ENCODE peak calls at places on chromosomes 6 and 20, in four cellular contexts. B is K562, T is GM12878, H is T47D. A is an unnamed sample.

GRCh38 chr20:48523191-48523757 is 304.5 kb downstream of the PREX1 start:
- DNase-seq in T (no peak), B (peak; percentile 32), H (peak; percentile 88), A (peak; percentile 10)

GRCh38 chr6:142700032-142700431 is 244.9 kb downstream of the HIVEP2 start:
- DNase-seq in T (no peak), B (no peak), H (no peak), A (no peak)

GRCh38 chr6:31713991-31714684 is 1.0 kb upstream of the LY6G6D start:
- DNase-seq in B (no peak), T (no peak), H (no peak), A (no peak)

GRCh38 chr6:37081042-37081607 is 75.7 kb downstream of the FGD2 start:
- DNase-seq in H (no peak), T (no peak), B (no peak), A (no peak)

GRCh38 chr6:144315226-144315980 is 30.3 kb downstream of the UTRN start:
- DNase-seq in H (no peak), T (no peak), B (no peak), A (no peak)

GRCh38 chr6:157830354-157831017 is 7.4 kb downstream of the SNX9 start:
- DNase-seq in T (peak; percentile 68), B (no peak), H (no peak), A (no peak)

GRCh38 chr20:51400051-51400926 is 142.2 kb downstream of the NFATC2 start:
- DNase-seq in T (peak; percentile 89), H (no peak), B (no peak), A (no peak)

GRCh38 chr6:35258336-35258735 is 1.2 kb upstream of the ZNF76 start:
- DNase-seq in T (no peak), H (no peak), B (no peak), A (no peak)

GRCh38 chr20:62382306-62383198 is 4.4 kb upstream of the RPS21 start:
- DNase-seq in H (peak; percentile 93), T (peak; percentile 32), B (peak; percentile 84), A (peak; percentile 61)

GRCh38 chr6:38876470-38876869 is 161.4 kb downstream of the DNAH8 start:
- DNase-seq in H (no peak), T (no peak), B (no peak), A (no peak)

GRCh38 chr6:91273729-91274128 is 686.9 kb upstream of the MAP3K7 start:
- DNase-seq in T (no peak), B (no peak), H (no peak), A (no peak)

GRCh38 chr6:136526937-136527336 is 23.3 kb downstream of the MAP7 start:
- DNase-seq in H (no peak), B (no peak), T (no peak), A (no peak)

GRCh38 chr6:7479801-7480266 is 61.6 kb upstream of the DSP start:
- DNase-seq in H (peak; percentile 83), B (no peak), T (no peak), A (peak; percentile 51)

GRCh38 chr20:49477200-49477599 is 5.3 kb downstream of the KCNB1 start:
- DNase-seq in H (no peak), B (peak; percentile 36), T (no peak), A (no peak)

GRCh38 chr6:82893889-82894652 is 171.6 kb downstream of the UBE3D start:
- DNase-seq in H (no peak), B (peak; percentile 59), T (no peak), A (no peak)

GRCh38 chr20:33576432-33576883 is 85.7 kb upstream of the C20orf144 start:
- DNase-seq in H (peak; percentile 26), B (no peak), T (no peak), A (no peak)

GRCh38 chr20:10647471-10647870 is 26.3 kb downstream of the JAG1 start:
- DNase-seq in T (no peak), B (peak; percentile 16), H (peak; percentile 69), A (no peak)

GRCh38 chr20:21280496-21281016 is 22.6 kb upstream of the XRN2 start:
- DNase-seq in H (no peak), B (no peak), T (no peak), A (no peak)

GRCh38 chr6:143346004-143346403 is 104.5 kb downstream of the ADAT2 start:
- DNase-seq in H (no peak), T (no peak), B (no peak), A (no peak)

GRCh38 chr6:3326981-3327380 is 68.2 kb downstream of the PSMG4 start:
- DNase-seq in T (no peak), B (no peak), H (no peak), A (no peak)

GRCh38 chr6:40350193-40350941 is 236.8 kb downstream of the LRFN2 start:
- DNase-seq in B (no peak), H (no peak), T (no peak), A (no peak)

GRCh38 chr20:46438156-46438750 is 31.8 kb upstream of the ELMO2 start:
- DNase-seq in H (peak; percentile 83), T (no peak), B (peak; percentile 32), A (peak; percentile 21)
- TF ChIP-seq JUND in H (no peak), T (no peak), B (no peak), A (no peak)

GRCh38 chr20:43537921-43538854 is 20.6 kb upstream of the SGK2 start:
- DNase-seq in B (peak; percentile 83), T (no peak), H (peak; percentile 76), A (peak; percentile 24)
- TF ChIP-seq JUND in B (peak; percentile 60), T (no peak), H (no peak), A (no peak)

GRCh38 chr6:45558858-45559257 is 181.1 kb upstream of the SUPT3H start:
- DNase-seq in H (no peak), B (no peak), T (peak; percentile 3), A (no peak)

GRCh38 chr6:45555981-45556771 is 178.4 kb upstream of the SUPT3H start:
- DNase-seq in T (no peak), H (peak; percentile 59), B (no peak), A (no peak)

GRCh38 chr6:45554596-45554995 is 176.9 kb upstream of the SUPT3H start:
- DNase-seq in T (no peak), H (peak; percentile 78), B (no peak), A (no peak)

GRCh38 chr6:45557454-45557853 is 179.7 kb upstream of the SUPT3H start:
- DNase-seq in B (no peak), T (no peak), H (no peak), A (no peak)

DNA sequence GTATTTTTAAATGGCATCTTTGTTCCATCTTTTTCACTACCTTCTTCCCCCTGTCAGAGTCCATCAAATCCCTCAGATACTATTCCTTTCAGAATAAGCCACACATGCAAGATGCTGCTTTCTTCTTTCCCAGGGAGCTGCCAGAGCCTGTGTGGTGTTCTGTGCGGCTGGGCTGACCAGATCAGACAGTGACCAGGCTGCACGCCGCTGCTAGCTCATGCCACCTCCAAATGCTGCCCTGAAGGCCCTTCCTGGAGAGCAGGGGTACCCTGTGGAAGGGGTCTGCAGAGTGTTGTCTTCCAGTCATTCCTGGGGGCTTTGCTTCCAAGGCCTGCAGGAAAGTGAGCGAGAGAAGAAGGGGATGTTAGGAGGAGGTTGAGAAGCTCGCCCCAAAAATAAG is 179.1 kb upstream of the SUPT3H start:
- DNase-seq in T (no peak), H (no peak), B (no peak), A (no peak)
- TF ChIP-seq JUND in T (no peak), H (no peak), B (no peak), A (no peak)

GRCh38 chr20:45548410-45548809 is 1.2 kb upstream of the EPPIN start:
- DNase-seq in H (no peak), T (no peak), B (no peak), A (no peak)

GRCh38 chr20:45550765-45551164 is 3.6 kb upstream of the EPPIN start:
- DNase-seq in T (no peak), H (no peak), B (no peak), A (no peak)

GRCh38 chr20:45545754-45546453 is 1.3 kb downstream of the EPPIN start:
- DNase-seq in H (peak; percentile 47), T (no peak), B (peak; percentile 29), A (peak; percentile 21)

GRCh38 chr20:45545351-45545750 is 1.9 kb downstream of the EPPIN start:
- DNase-seq in T (no peak), B (no peak), H (no peak), A (no peak)

GRCh38 chr20:45547206-45547770 is at the start of gene EPPIN:
- DNase-seq in B (no peak), T (no peak), H (no peak), A (no peak)
- TF ChIP-seq JUND in B (no peak), T (no peak), H (no peak), A (no peak)

GRCh38 chr6:112563368-112563767 is 216.2 kb downstream of the RFPL4B start:
- DNase-seq in H (peak; percentile 47), T (no peak), B (no peak), A (no peak)

GRCh38 chr6:112562348-112563220 is 215.5 kb downstream of the RFPL4B start:
- DNase-seq in B (no peak), H (no peak), T (no peak), A (no peak)

GRCh38 chr6:112557961-112558360 is 210.8 kb downstream of the RFPL4B start:
- DNase-seq in H (no peak), T (no peak), B (no peak), A (no peak)

GRCh38 chr6:112560651-112561050 is 213.5 kb downstream of the RFPL4B start:
- DNase-seq in T (no peak), H (no peak), B (no peak), A (no peak)
- TF ChIP-seq JUND in T (no peak), H (no peak), B (no peak), A (no peak)

GRCh38 chr20:4220352-4220751 is 205.0 kb upstream of the RNF24 start:
- DNase-seq in T (no peak), B (no peak), H (no peak), A (no peak)

GRCh38 chr20:4220756-4221155 is 205.4 kb upstream of the RNF24 start:
- DNase-seq in B (no peak), H (no peak), T (no peak), A (no peak)

GRCh38 chr20:4216142-4216735 is 200.9 kb upstream of the RNF24 start:
- DNase-seq in T (no peak), H (no peak), B (no peak), A (no peak)

GRCh38 chr20:4216866-4217265 is 201.5 kb upstream of the RNF24 start:
- DNase-seq in B (no peak), T (no peak), H (no peak), A (no peak)

GRCh38 chr20:4217349-4217761 is 202.0 kb upstream of the RNF24 start:
- DNase-seq in H (no peak), T (no peak), B (no peak), A (no peak)
- TF ChIP-seq JUND in H (no peak), T (no peak), B (no peak), A (no peak)

A was measured in HCT116.